ENCODE peak calls at places on chromosomes 7 and 10, in nine cellular contexts. O is HT1080; P is T-helper 9 cell; Q is stimulated activated CD8-positive, alpha-beta memory T cell treated with anti-CD3 and anti-CD28 coated beads, Interleukin-15, amount 100 ng/mL, for 24 hours; G is astrocyte of the spinal cord; A is Calu3; X is OCI-M1; L is body of pancreas; E is NCI-H345. T is an unnamed sample.

GRCh38 chr7:126574838-126575250 is 677.9 kb downstream of the GRM8 start:
- DNase-seq in O (peak), P (no peak), Q (no peak), G (peak), A (peak), X (no peak), L (no peak), E (no peak), T (no peak)

GRCh38 chr10:625335-625699 is 64.2 kb downstream of the DIP2C start:
- DNase-seq in O (no peak), P (no peak), Q (no peak), G (no peak), A (no peak), X (no peak), L (peak), E (no peak), T (no peak)

GRCh38 chr7:146510088-146510680 is 393.6 kb downstream of the CNTNAP2 start:
- DNase-seq in O (no peak), P (no peak), Q (no peak), G (no peak), A (no peak), X (peak), L (no peak), E (no peak), T (no peak)

GRCh38 chr7:40612298-40612697 is 477.5 kb downstream of the SUGCT start:
- DNase-seq in O (no peak), P (no peak), Q (no peak), G (no peak), A (no peak), X (no peak), L (no peak), E (no peak), T (no peak)

GRCh38 chr10:102389894-102390293 is 5.6 kb upstream of the NFKB2 start:
- DNase-seq in O (no peak), P (no peak), Q (no peak), G (no peak), A (no peak), X (no peak), L (no peak), E (no peak), T (no peak)

GRCh38 chr7:100719523-100720319 is 547 bp upstream of the EPO start:
- DNase-seq in O (peak), P (no peak), Q (no peak), G (peak), A (no peak), X (peak), L (no peak), E (no peak), T (no peak)

GRCh38 chr7:119935418-119936025 is 337.5 kb upstream of the KCND2 start:
- DNase-seq in O (peak), P (no peak), Q (no peak), G (peak), A (no peak), X (peak), L (no peak), E (peak), T (peak)

GRCh38 chr10:61606971-61607907 is 55.5 kb upstream of the CABCOCO1 start:
- DNase-seq in O (no peak), P (no peak), Q (no peak), G (no peak), A (no peak), X (peak), L (no peak), E (no peak), T (no peak)

GRCh38 chr7:64494912-64495461 is 67.9 kb downstream of the ZNF680 start:
- DNase-seq in O (no peak), P (no peak), Q (no peak), G (no peak), A (no peak), X (no peak), L (no peak), E (no peak), T (no peak)

GRCh38 chr7:36303202-36304098 is 86.2 kb upstream of the ANLN start:
- DNase-seq in O (peak), P (no peak), Q (no peak), G (peak), A (peak), X (no peak), L (peak), E (peak), T (peak)

GRCh38 chr10:585502-585901 is 104.0 kb downstream of the DIP2C start:
- DNase-seq in O (no peak), P (no peak), Q (no peak), G (no peak), A (no peak), X (no peak), L (no peak), E (no peak), T (no peak)

GRCh38 chr10:100823194-100823593 is 77.8 kb downstream of the PAX2 start:
- DNase-seq in O (no peak), P (no peak), Q (no peak), G (no peak), A (no peak), X (no peak), L (no peak), E (no peak), T (no peak)

GRCh38 chr10:6878067-6878412 is 298.0 kb upstream of the PRKCQ start:
- DNase-seq in O (no peak), P (no peak), Q (no peak), G (peak), A (no peak), X (peak), L (no peak), E (no peak), T (peak)

GRCh38 chr7:30255096-30255769 is 29.2 kb upstream of the ZNRF2 start:
- DNase-seq in O (no peak), P (no peak), Q (no peak), G (no peak), A (no peak), X (no peak), L (no peak), E (no peak), T (no peak)

GRCh38 chr10:72414642-72415041 is 59.9 kb upstream of the DNAJB12 start:
- DNase-seq in O (no peak), P (no peak), Q (no peak), G (no peak), A (no peak), X (no peak), L (no peak), E (no peak), T (no peak)

GRCh38 chr7:10300557-10300956 is 673.1 kb upstream of the PHF14 start:
- DNase-seq in O (no peak), P (no peak), Q (no peak), G (no peak), A (no peak), X (no peak), L (no peak), E (peak), T (no peak)

GRCh38 chr7:155232911-155233702 is 64.6 kb upstream of the INSIG1 start:
- DNase-seq in O (no peak), P (no peak), Q (no peak), G (peak), A (no peak), X (no peak), L (no peak), E (no peak), T (no peak)

GRCh38 chr10:46255696-46256355 is 31.0 kb upstream of the ANTXRL start:
- DNase-seq in O (peak), P (peak), Q (no peak), G (no peak), A (peak), X (peak), L (peak), E (no peak), T (peak)

GRCh38 chr7:2775376-2775775 is 68.7 kb downstream of the GNA12 start:
- DNase-seq in O (no peak), P (no peak), Q (no peak), G (no peak), A (no peak), X (no peak), L (no peak), E (no peak), T (no peak)

GRCh38 chr10:96587255-96588059 is 645 bp upstream of the TM9SF3 start:
- DNase-seq in O (peak), P (peak), Q (no peak), G (peak), A (no peak), X (peak), L (peak), E (peak), T (peak)

GRCh38 chr10:76036410-76036940 is 605.1 kb downstream of the LRMDA start:
- DNase-seq in O (peak), P (peak), Q (no peak), G (peak), A (peak), X (peak), L (peak), E (peak), T (peak)

GRCh38 chr7:122311280-122311679 is 6.7 kb upstream of the FEZF1 start:
- DNase-seq in O (no peak), P (no peak), Q (no peak), G (no peak), A (no peak), X (peak), L (no peak), E (no peak), T (no peak)

GRCh38 chr10:132458595-132459251 is 61.7 kb downstream of the PWWP2B start:
- DNase-seq in O (no peak), P (peak), Q (peak), G (no peak), A (peak), X (peak), L (peak), E (peak), T (peak)

GRCh38 chr10:7797582-7797981 is 9.6 kb downstream of the ATP5F1C start:
- DNase-seq in O (peak), P (no peak), Q (no peak), G (peak), A (peak), X (peak), L (peak), E (no peak), T (peak)

GRCh38 chr10:4034907-4035581 is 250.0 kb upstream of the KLF6 start:
- DNase-seq in O (no peak), P (no peak), Q (no peak), G (peak), A (peak), X (no peak), L (no peak), E (no peak), T (no peak)

GRCh38 chr7:46383605-46384004 is 462.5 kb upstream of the IGFBP3 start:
- DNase-seq in O (peak), P (no peak), Q (no peak), G (peak), A (no peak), X (no peak), L (no peak), E (no peak), T (no peak)

GRCh38 chr10:22821501-22821900 is 106.4 kb upstream of the ARMC3 start:
- DNase-seq in O (no peak), P (no peak), Q (no peak), G (peak), A (no peak), X (no peak), L (no peak), E (no peak), T (no peak)

GRCh38 chr10:1745794-1746456 is 8.6 kb upstream of the ADARB2 start:
- DNase-seq in O (no peak), P (no peak), Q (no peak), G (no peak), A (no peak), X (no peak), L (no peak), E (no peak), T (no peak)

GRCh38 chr10:62231371-62231770 is 37.3 kb downstream of the RTKN2 start:
- DNase-seq in O (peak), P (no peak), Q (no peak), G (peak), A (no peak), X (no peak), L (no peak), E (no peak), T (no peak)

T was measured in Kasumi-1.